ENCODE peak calls at places on chromosomes 16 and 17, in seven cellular contexts. K is psoas muscle; H is M059J; E is stimulated activated CD8-positive, alpha-beta memory T cell treated with anti-CD3 and anti-CD28 coated beads, Interleukin-2, amount 100 ng/mL, for 48 hours; S is activated T-helper 9 cell treated with anti-CD3 and anti-CD28 coated beads, Interleukin-2, amount 50 U/mL, for 16 hours; P is GM13976; T is activated T-helper 1 cell treated with Interleukin-2 at 50 U/mL for 16 hours. Q is an unnamed sample.

GRCh38 chr16:81567987-81568748 is 123.6 kb downstream of the CMIP start:
- DNase-seq in K (no peak), H (peak; percentile 99), E (peak; percentile 26), S (peak; percentile 27), P (no peak), T (no peak), Q (no peak)

GRCh38 chr17:41082565-41083136 is 1.3 kb upstream of the KRTAP4-7 start:
- DNase-seq in K (no peak), H (peak; percentile 40), E (no peak), S (no peak), P (no peak), T (no peak), Q (no peak)

GRCh38 chr16:66858740-66859396 is 14.7 kb downstream of the CA7 start:
- DNase-seq in K (peak; percentile 85), H (peak; percentile 91), E (no peak), S (no peak), P (no peak), T (no peak), Q (no peak)

GRCh38 chr16:11627292-11627663 is 40.6 kb upstream of the LITAF start:
- DNase-seq in K (no peak), H (no peak), E (no peak), S (no peak), P (no peak), T (no peak), Q (no peak)

GRCh38 chr17:2683912-2684311 is 27.7 kb downstream of the CLUH start:
- DNase-seq in K (no peak), H (no peak), E (no peak), S (no peak), P (no peak), T (no peak), Q (no peak)

GRCh38 chr17:44865921-44866320 is 18.2 kb downstream of the HIGD1B start:
- DNase-seq in K (no peak), H (no peak), E (no peak), S (no peak), P (no peak), T (no peak), Q (no peak)

GRCh38 chr17:17343160-17343735 is 40.1 kb downstream of the NT5M start:
- DNase-seq in K (no peak), H (no peak), E (no peak), S (no peak), P (no peak), T (no peak), Q (no peak)

GRCh38 chr17:80855968-80856862 is 135.4 kb upstream of the CHMP6 start:
- DNase-seq in K (peak; percentile 91), H (peak; percentile 98), E (peak; percentile 72), S (peak; percentile 82), P (peak; percentile 90), T (peak; percentile 71), Q (peak; percentile 82)

GRCh38 chr17:82915697-82916027 is 75.8 kb upstream of the ZNF750 start:
- DNase-seq in K (no peak), H (no peak), E (no peak), S (no peak), P (no peak), T (no peak), Q (no peak)

GRCh38 chr16:10945065-10945787 is 862 bp downstream of the CLEC16A start:
- DNase-seq in K (no peak), H (no peak), E (no peak), S (no peak), P (no peak), T (no peak), Q (no peak)

GRCh38 chr16:87723224-87723619 is 42.6 kb downstream of the KLHDC4 start:
- DNase-seq in K (peak; percentile 68), H (peak; percentile 5), E (no peak), S (no peak), P (peak; percentile 74), T (no peak), Q (no peak)

GRCh38 chr17:35684046-35684802 is 47.2 kb upstream of the RASL10B start:
- DNase-seq in K (no peak), H (peak; percentile 15), E (no peak), S (no peak), P (no peak), T (no peak), Q (no peak)

GRCh38 chr17:78529871-78530670 is 47.1 kb downstream of the DNAH17 start:
- DNase-seq in K (no peak), H (no peak), E (no peak), S (no peak), P (no peak), T (no peak), Q (no peak)

GRCh38 chr17:39595294-39595693 is 12.4 kb downstream of the NEUROD2 start:
- DNase-seq in K (no peak), H (no peak), E (no peak), S (no peak), P (no peak), T (no peak), Q (no peak)

GRCh38 chr17:76213491-76213890 is 26.8 kb downstream of the RNF157 start:
- DNase-seq in K (no peak), H (no peak), E (no peak), S (no peak), P (no peak), T (no peak), Q (no peak)

GRCh38 chr16:84205976-84206691 is 15.2 kb downstream of the ADAD2 start:
- DNase-seq in K (no peak), H (no peak), E (no peak), S (no peak), P (no peak), T (no peak), Q (no peak)

GRCh38 chr17:8041249-8041928 is 2.5 kb downstream of the ALOX15B start:
- DNase-seq in K (no peak), H (peak; percentile 59), E (no peak), S (no peak), P (peak; percentile 77), T (no peak), Q (no peak)

GRCh38 chr17:66431910-66432309 is 129.5 kb downstream of the PRKCA start:
- DNase-seq in K (no peak), H (peak; percentile 87), E (no peak), S (no peak), P (no peak), T (no peak), Q (no peak)